ENCODE peak calls at places on chromosome 6, in nine cellular contexts. One of them, this sample, is unnamed.

GRCh38 chr6:1797801-1798200 is 188.1 kb downstream of the FOXC1 start:
- DNase-seq in sigmoid colon: no peak
- DNase-seq in IMR-90: peak; percentile 44
- DNase-seq in CD4-positive, alpha-beta T cell: no peak
- DNase-seq in endothelial cell: no peak
- DNase-seq in A549: no peak
- DNase-seq in adrenal gland: no peak
- DNase-seq in uterus: no peak
- DNase-seq in tibial nerve: no peak
- DNase-seq in this sample: no peak

GRCh38 chr6:157813191-157813590 is 9.9 kb upstream of the SNX9 start:
- DNase-seq in sigmoid colon: peak; percentile 77
- DNase-seq in IMR-90: peak; percentile 53
- DNase-seq in CD4-positive, alpha-beta T cell: no peak
- DNase-seq in endothelial cell: no peak
- DNase-seq in A549: no peak
- DNase-seq in adrenal gland: peak; percentile 66
- DNase-seq in uterus: peak; percentile 62
- DNase-seq in tibial nerve: no peak
- DNase-seq in this sample: no peak

GRCh38 chr6:151112130-151112529 is 127.6 kb upstream of the AKAP12 start:
- DNase-seq in sigmoid colon: no peak
- DNase-seq in IMR-90: no peak
- DNase-seq in CD4-positive, alpha-beta T cell: no peak
- DNase-seq in endothelial cell: no peak
- DNase-seq in A549: no peak
- DNase-seq in adrenal gland: no peak
- DNase-seq in uterus: no peak
- DNase-seq in tibial nerve: no peak
- DNase-seq in this sample: no peak

GRCh38 chr6:81995548-81996289 is 243.2 kb upstream of the TENT5A start:
- DNase-seq in sigmoid colon: no peak
- DNase-seq in IMR-90: peak; percentile 48
- DNase-seq in CD4-positive, alpha-beta T cell: no peak
- DNase-seq in endothelial cell: no peak
- DNase-seq in A549: no peak
- DNase-seq in adrenal gland: no peak
- DNase-seq in uterus: no peak
- DNase-seq in tibial nerve: no peak
- DNase-seq in this sample: no peak

GRCh38 chr6:139647001-139647400 is 272.6 kb upstream of the CITED2 start:
- DNase-seq in sigmoid colon: no peak
- DNase-seq in IMR-90: peak; percentile 24
- DNase-seq in CD4-positive, alpha-beta T cell: no peak
- DNase-seq in endothelial cell: no peak
- DNase-seq in A549: no peak
- DNase-seq in adrenal gland: no peak
- DNase-seq in uterus: no peak
- DNase-seq in tibial nerve: no peak
- DNase-seq in this sample: no peak

GRCh38 chr6:44826277-44826676 is 438.8 kb downstream of the CDC5L start:
- DNase-seq in sigmoid colon: no peak
- DNase-seq in IMR-90: no peak
- DNase-seq in CD4-positive, alpha-beta T cell: no peak
- DNase-seq in endothelial cell: no peak
- DNase-seq in A549: no peak
- DNase-seq in adrenal gland: no peak
- DNase-seq in uterus: no peak
- DNase-seq in tibial nerve: no peak
- DNase-seq in this sample: no peak

GRCh38 chr6:142761756-142762155 is 183.2 kb downstream of the HIVEP2 start:
- DNase-seq in sigmoid colon: no peak
- DNase-seq in IMR-90: no peak
- DNase-seq in CD4-positive, alpha-beta T cell: no peak
- DNase-seq in endothelial cell: no peak
- DNase-seq in A549: no peak
- DNase-seq in adrenal gland: no peak
- DNase-seq in uterus: no peak
- DNase-seq in tibial nerve: no peak
- DNase-seq in this sample: no peak

GRCh38 chr6:33116417-33116816 is 40.6 kb downstream of the HLA-DPB1 start:
- DNase-seq in sigmoid colon: no peak
- DNase-seq in IMR-90: no peak
- DNase-seq in CD4-positive, alpha-beta T cell: no peak
- DNase-seq in endothelial cell: no peak
- DNase-seq in A549: no peak
- DNase-seq in adrenal gland: no peak
- DNase-seq in uterus: no peak
- DNase-seq in tibial nerve: no peak
- DNase-seq in this sample: no peak

GRCh38 chr6:36049582-36049981 is 22.0 kb downstream of the MAPK14 start:
- DNase-seq in sigmoid colon: no peak
- DNase-seq in IMR-90: no peak
- DNase-seq in CD4-positive, alpha-beta T cell: no peak
- DNase-seq in endothelial cell: no peak
- DNase-seq in A549: no peak
- DNase-seq in adrenal gland: no peak
- DNase-seq in uterus: no peak
- DNase-seq in tibial nerve: no peak
- DNase-seq in this sample: no peak

GRCh38 chr6:34865107-34865506 is 22.7 kb downstream of the TAF11 start:
- DNase-seq in sigmoid colon: no peak
- DNase-seq in IMR-90: peak; percentile 20
- DNase-seq in CD4-positive, alpha-beta T cell: no peak
- DNase-seq in endothelial cell: no peak
- DNase-seq in A549: no peak
- DNase-seq in adrenal gland: no peak
- DNase-seq in uterus: no peak
- DNase-seq in tibial nerve: no peak
- DNase-seq in this sample: no peak

GRCh38 chr6:34864007-34864406 is 23.8 kb downstream of the TAF11 start:
- DNase-seq in sigmoid colon: no peak
- DNase-seq in IMR-90: no peak
- DNase-seq in CD4-positive, alpha-beta T cell: no peak
- DNase-seq in endothelial cell: no peak
- DNase-seq in A549: no peak
- DNase-seq in adrenal gland: no peak
- DNase-seq in uterus: no peak
- DNase-seq in tibial nerve: no peak
- DNase-seq in this sample: no peak

GRCh38 chr6:34871853-34872252 is 16.0 kb downstream of the TAF11 start:
- DNase-seq in sigmoid colon: no peak
- DNase-seq in IMR-90: no peak
- DNase-seq in CD4-positive, alpha-beta T cell: no peak
- DNase-seq in endothelial cell: no peak
- DNase-seq in A549: no peak
- DNase-seq in adrenal gland: no peak
- DNase-seq in uterus: no peak
- DNase-seq in tibial nerve: no peak
- DNase-seq in this sample: no peak

GRCh38 chr6:34866509-34866908 is 21.3 kb downstream of the TAF11 start:
- DNase-seq in sigmoid colon: no peak
- DNase-seq in IMR-90: no peak
- DNase-seq in CD4-positive, alpha-beta T cell: no peak
- DNase-seq in endothelial cell: no peak
- DNase-seq in A549: no peak
- DNase-seq in adrenal gland: no peak
- DNase-seq in uterus: no peak
- DNase-seq in tibial nerve: no peak
- DNase-seq in this sample: no peak

DNA sequence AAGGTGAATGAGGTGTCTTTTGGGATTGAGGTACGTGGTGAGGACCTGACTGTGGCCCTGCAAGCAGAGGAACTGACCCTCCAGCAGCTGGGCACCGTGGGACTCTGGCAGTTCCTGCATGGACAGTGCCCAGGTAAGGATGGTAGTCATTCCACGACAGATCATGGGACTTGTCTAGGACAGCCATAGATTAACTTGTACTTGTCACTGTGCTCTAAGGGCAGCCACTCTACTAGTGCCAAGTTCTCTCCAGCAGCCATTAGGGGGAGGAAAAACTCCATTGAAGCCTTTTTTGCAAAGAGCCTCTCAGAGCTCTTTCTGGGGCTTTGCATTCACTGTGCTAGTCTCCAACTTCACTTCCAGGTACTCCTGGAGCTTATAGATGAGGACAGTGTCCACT is 20.4 kb downstream of the TAF11 start:
- DNase-seq in sigmoid colon: no peak
- DNase-seq in IMR-90: no peak
- DNase-seq in CD4-positive, alpha-beta T cell: no peak
- DNase-seq in endothelial cell: no peak
- DNase-seq in A549: peak; percentile 7
- DNase-seq in adrenal gland: no peak
- DNase-seq in uterus: no peak
- DNase-seq in tibial nerve: no peak
- DNase-seq in this sample: no peak
- TF ChIP-seq CTCF in sigmoid colon: no peak
- TF ChIP-seq CTCF in IMR-90: peak; percentile 16
- TF ChIP-seq CTCF in CD4-positive, alpha-beta T cell: no peak
- TF ChIP-seq CTCF in endothelial cell: no peak
- TF ChIP-seq CTCF in A549: no peak
- TF ChIP-seq CTCF in adrenal gland: no peak
- TF ChIP-seq CTCF in uterus: no peak
- TF ChIP-seq CTCF in tibial nerve: no peak
- TF ChIP-seq CTCF in this sample: no peak

GRCh38 chr6:154343473-154344308 is 12.9 kb downstream of the IPCEF1 start:
- DNase-seq in sigmoid colon: no peak
- DNase-seq in IMR-90: peak; percentile 16
- DNase-seq in CD4-positive, alpha-beta T cell: no peak
- DNase-seq in endothelial cell: no peak
- DNase-seq in A549: peak; percentile 43
- DNase-seq in adrenal gland: no peak
- DNase-seq in uterus: no peak
- DNase-seq in tibial nerve: no peak
- DNase-seq in this sample: no peak
- TF ChIP-seq CTCF in sigmoid colon: peak; percentile 41
- TF ChIP-seq CTCF in IMR-90: peak; percentile 31
- TF ChIP-seq CTCF in CD4-positive, alpha-beta T cell: no peak
- TF ChIP-seq CTCF in endothelial cell: no peak
- TF ChIP-seq CTCF in A549: no peak
- TF ChIP-seq CTCF in adrenal gland: peak; percentile 39
- TF ChIP-seq CTCF in uterus: peak; percentile 27
- TF ChIP-seq CTCF in tibial nerve: no peak
- TF ChIP-seq CTCF in this sample: no peak

GRCh38 chr6:129620234-129620610 is 89.8 kb downstream of the ARHGAP18 start:
- DNase-seq in sigmoid colon: no peak
- DNase-seq in IMR-90: no peak
- DNase-seq in CD4-positive, alpha-beta T cell: no peak
- DNase-seq in endothelial cell: no peak
- DNase-seq in A549: no peak
- DNase-seq in adrenal gland: no peak
- DNase-seq in uterus: no peak
- DNase-seq in tibial nerve: no peak
- DNase-seq in this sample: no peak

GRCh38 chr6:129619579-129620233 is 90.3 kb downstream of the ARHGAP18 start:
- DNase-seq in sigmoid colon: no peak
- DNase-seq in IMR-90: no peak
- DNase-seq in CD4-positive, alpha-beta T cell: no peak
- DNase-seq in endothelial cell: no peak
- DNase-seq in A549: no peak
- DNase-seq in adrenal gland: no peak
- DNase-seq in uterus: no peak
- DNase-seq in tibial nerve: no peak
- DNase-seq in this sample: no peak

GRCh38 chr6:129623008-129623732 is 86.8 kb downstream of the ARHGAP18 start:
- DNase-seq in sigmoid colon: no peak
- DNase-seq in IMR-90: no peak
- DNase-seq in CD4-positive, alpha-beta T cell: no peak
- DNase-seq in endothelial cell: no peak
- DNase-seq in A549: no peak
- DNase-seq in adrenal gland: no peak
- DNase-seq in uterus: no peak
- DNase-seq in tibial nerve: no peak
- DNase-seq in this sample: no peak

GRCh38 chr6:129624488-129624887 is 85.5 kb downstream of the ARHGAP18 start:
- DNase-seq in sigmoid colon: no peak
- DNase-seq in IMR-90: no peak
- DNase-seq in CD4-positive, alpha-beta T cell: no peak
- DNase-seq in endothelial cell: no peak
- DNase-seq in A549: no peak
- DNase-seq in adrenal gland: no peak
- DNase-seq in uterus: no peak
- DNase-seq in tibial nerve: no peak
- DNase-seq in this sample: no peak

GRCh38 chr6:129621252-129621651 is 88.7 kb downstream of the ARHGAP18 start:
- DNase-seq in sigmoid colon: no peak
- DNase-seq in IMR-90: no peak
- DNase-seq in CD4-positive, alpha-beta T cell: peak; percentile 15
- DNase-seq in endothelial cell: peak; percentile 26
- DNase-seq in A549: peak; percentile 28
- DNase-seq in adrenal gland: no peak
- DNase-seq in uterus: no peak
- DNase-seq in tibial nerve: no peak
- DNase-seq in this sample: no peak
- TF ChIP-seq CTCF in sigmoid colon: no peak
- TF ChIP-seq CTCF in IMR-90: peak; percentile 25
- TF ChIP-seq CTCF in CD4-positive, alpha-beta T cell: no peak
- TF ChIP-seq CTCF in endothelial cell: peak; percentile 30
- TF ChIP-seq CTCF in A549: no peak
- TF ChIP-seq CTCF in adrenal gland: no peak
- TF ChIP-seq CTCF in uterus: no peak
- TF ChIP-seq CTCF in tibial nerve: no peak
- TF ChIP-seq CTCF in this sample: no peak

DNA sequence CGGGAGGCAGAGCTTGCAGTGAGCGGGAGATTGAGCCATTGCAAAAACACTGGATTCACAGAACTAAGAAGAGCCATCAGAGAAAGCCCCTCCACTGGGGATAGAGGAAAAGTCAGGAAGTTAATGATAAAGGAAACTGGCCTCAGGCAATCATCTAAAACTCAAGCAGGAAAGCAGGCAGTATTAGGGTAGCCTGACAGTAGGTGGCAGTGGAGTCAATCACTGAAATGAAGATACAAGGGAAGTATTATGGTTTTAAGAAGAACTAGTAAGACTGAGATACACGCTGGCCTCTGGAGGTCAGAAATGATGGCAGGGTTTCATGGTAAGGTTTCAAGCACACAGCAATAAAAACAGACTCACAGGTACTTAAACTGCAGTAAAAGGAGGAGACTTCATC is 578.3 kb downstream of the HACE1 start:
- DNase-seq in sigmoid colon: no peak
- DNase-seq in IMR-90: no peak
- DNase-seq in CD4-positive, alpha-beta T cell: no peak
- DNase-seq in endothelial cell: no peak
- DNase-seq in A549: no peak
- DNase-seq in adrenal gland: no peak
- DNase-seq in uterus: no peak
- DNase-seq in tibial nerve: no peak
- DNase-seq in this sample: no peak
- TF ChIP-seq CTCF in sigmoid colon: no peak
- TF ChIP-seq CTCF in IMR-90: no peak
- TF ChIP-seq CTCF in CD4-positive, alpha-beta T cell: no peak
- TF ChIP-seq CTCF in endothelial cell: no peak
- TF ChIP-seq CTCF in A549: no peak
- TF ChIP-seq CTCF in adrenal gland: no peak
- TF ChIP-seq CTCF in uterus: no peak
- TF ChIP-seq CTCF in tibial nerve: no peak
- TF ChIP-seq CTCF in this sample: no peak

DNA sequence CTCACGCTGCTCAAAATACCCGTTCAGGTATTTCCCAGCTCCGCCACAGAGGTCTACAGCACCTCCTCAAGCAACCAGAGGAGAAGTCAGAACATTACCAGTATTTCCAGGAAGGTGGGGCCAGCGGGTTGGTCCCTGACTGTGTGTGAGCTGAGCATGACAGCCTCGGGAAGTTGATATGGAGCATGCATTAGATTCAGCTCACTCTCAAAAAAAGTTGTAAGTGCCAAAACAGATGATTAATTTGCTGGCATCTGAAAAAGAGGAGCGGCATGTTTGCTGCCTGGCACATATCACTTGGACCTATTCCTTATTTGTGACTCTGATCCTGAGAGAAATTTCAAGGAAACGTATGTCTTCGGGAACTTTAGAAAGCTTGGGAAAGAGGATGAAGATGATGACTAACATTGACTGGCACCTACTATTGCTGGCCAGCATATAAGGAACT is 32.3 kb downstream of the ELOVL2 start:
- DNase-seq in sigmoid colon: no peak
- DNase-seq in IMR-90: no peak
- DNase-seq in CD4-positive, alpha-beta T cell: no peak
- DNase-seq in endothelial cell: no peak
- DNase-seq in A549: peak; percentile 80
- DNase-seq in adrenal gland: no peak
- DNase-seq in uterus: no peak
- DNase-seq in tibial nerve: no peak
- DNase-seq in this sample: no peak
- TF ChIP-seq CTCF in sigmoid colon: no peak
- TF ChIP-seq CTCF in IMR-90: no peak
- TF ChIP-seq CTCF in CD4-positive, alpha-beta T cell: no peak
- TF ChIP-seq CTCF in endothelial cell: no peak
- TF ChIP-seq CTCF in A549: no peak
- TF ChIP-seq CTCF in adrenal gland: no peak
- TF ChIP-seq CTCF in uterus: no peak
- TF ChIP-seq CTCF in tibial nerve: no peak
- TF ChIP-seq CTCF in this sample: no peak

This sample was measured in omental fat pad.